ENCODE peak calls at places on chromosomes 5 and 9, in ten cellular contexts. One of them, this sample, is unnamed.
A peak's percentile ranks its signal among the peaks of the same experiment; 100 is the strongest.

GRCh38 chr5:175230299-175230698 is 213.7 kb downstream of the DRD1 start:
- DNase-seq in HCEC 1CT: no peak
- DNase-seq in progenitor cell of endocrine pancreas: no peak
- DNase-seq in HEK293T: no peak
- DNase-seq in CD8-positive, alpha-beta T cell: no peak
- DNase-seq in NCI-H1417: no peak
- DNase-seq in stimulated activated CD4-positive, alpha-beta T cell treated with anti-CD3 and anti-CD28 coated beads, Interleukin-15, amount 100 ng/mL, for 48 hours: no peak
- DNase-seq in adipocyte: no peak
- DNase-seq in NCI-H345: no peak
- DNase-seq in amniotic stem cell: no peak
- DNase-seq in this sample: no peak

GRCh38 chr9:137217276-137218211 is 4.5 kb downstream of the RNF208 start:
- DNase-seq in CD8-positive, alpha-beta T cell: no peak
- DNase-seq in HCEC 1CT: no peak
- DNase-seq in adipocyte: no peak
- DNase-seq in progenitor cell of endocrine pancreas: no peak
- DNase-seq in HEK293T: peak; percentile 55
- DNase-seq in NCI-H1417: no peak
- DNase-seq in NCI-H345: no peak
- DNase-seq in stimulated activated CD4-positive, alpha-beta T cell treated with anti-CD3 and anti-CD28 coated beads, Interleukin-15, amount 100 ng/mL, for 48 hours: no peak
- DNase-seq in amniotic stem cell: no peak
- DNase-seq in this sample: peak; percentile 40

GRCh38 chr9:70438341-70438924 is 24.0 kb upstream of the KLF9 start:
- DNase-seq in HEK293T: no peak
- DNase-seq in stimulated activated CD4-positive, alpha-beta T cell treated with anti-CD3 and anti-CD28 coated beads, Interleukin-15, amount 100 ng/mL, for 48 hours: no peak
- DNase-seq in adipocyte: peak; percentile 49
- DNase-seq in HCEC 1CT: peak; percentile 93
- DNase-seq in amniotic stem cell: no peak
- DNase-seq in NCI-H345: no peak
- DNase-seq in progenitor cell of endocrine pancreas: no peak
- DNase-seq in NCI-H1417: no peak
- DNase-seq in CD8-positive, alpha-beta T cell: no peak
- DNase-seq in this sample: peak; percentile 28

GRCh38 chr5:79512692-79513518 is 1.0 kb downstream of the HOMER1 start:
- DNase-seq in HCEC 1CT: peak; percentile 23
- DNase-seq in NCI-H1417: no peak
- DNase-seq in stimulated activated CD4-positive, alpha-beta T cell treated with anti-CD3 and anti-CD28 coated beads, Interleukin-15, amount 100 ng/mL, for 48 hours: no peak
- DNase-seq in progenitor cell of endocrine pancreas: no peak
- DNase-seq in amniotic stem cell: no peak
- DNase-seq in CD8-positive, alpha-beta T cell: no peak
- DNase-seq in NCI-H345: peak; percentile 53
- DNase-seq in adipocyte: peak; percentile 68
- DNase-seq in HEK293T: peak; percentile 23
- DNase-seq in this sample: no peak

GRCh38 chr9:27600254-27600653 is 27.0 kb upstream of the C9orf72 start:
- DNase-seq in CD8-positive, alpha-beta T cell: no peak
- DNase-seq in NCI-H345: no peak
- DNase-seq in HCEC 1CT: no peak
- DNase-seq in progenitor cell of endocrine pancreas: no peak
- DNase-seq in stimulated activated CD4-positive, alpha-beta T cell treated with anti-CD3 and anti-CD28 coated beads, Interleukin-15, amount 100 ng/mL, for 48 hours: no peak
- DNase-seq in NCI-H1417: no peak
- DNase-seq in adipocyte: no peak
- DNase-seq in amniotic stem cell: no peak
- DNase-seq in HEK293T: no peak
- DNase-seq in this sample: no peak

GRCh38 chr9:38362912-38363588 is 29.5 kb upstream of the ALDH1B1 start:
- DNase-seq in CD8-positive, alpha-beta T cell: no peak
- DNase-seq in HCEC 1CT: peak; percentile 78
- DNase-seq in HEK293T: peak; percentile 61
- DNase-seq in amniotic stem cell: peak; percentile 56
- DNase-seq in NCI-H345: peak; percentile 55
- DNase-seq in adipocyte: peak; percentile 91
- DNase-seq in progenitor cell of endocrine pancreas: no peak
- DNase-seq in stimulated activated CD4-positive, alpha-beta T cell treated with anti-CD3 and anti-CD28 coated beads, Interleukin-15, amount 100 ng/mL, for 48 hours: peak; percentile 10
- DNase-seq in NCI-H1417: peak; percentile 78
- DNase-seq in this sample: peak; percentile 87

GRCh38 chr5:157109744-157110143 is 900 bp upstream of the HAVCR2 start:
- DNase-seq in NCI-H1417: no peak
- DNase-seq in progenitor cell of endocrine pancreas: no peak
- DNase-seq in HCEC 1CT: no peak
- DNase-seq in amniotic stem cell: no peak
- DNase-seq in stimulated activated CD4-positive, alpha-beta T cell treated with anti-CD3 and anti-CD28 coated beads, Interleukin-15, amount 100 ng/mL, for 48 hours: no peak
- DNase-seq in HEK293T: no peak
- DNase-seq in CD8-positive, alpha-beta T cell: peak; percentile 3
- DNase-seq in NCI-H345: no peak
- DNase-seq in adipocyte: no peak
- DNase-seq in this sample: no peak

GRCh38 chr5:135428586-135428985 is 18.6 kb downstream of the DCANP1 start:
- DNase-seq in adipocyte: no peak
- DNase-seq in amniotic stem cell: no peak
- DNase-seq in HEK293T: no peak
- DNase-seq in NCI-H1417: no peak
- DNase-seq in HCEC 1CT: no peak
- DNase-seq in stimulated activated CD4-positive, alpha-beta T cell treated with anti-CD3 and anti-CD28 coated beads, Interleukin-15, amount 100 ng/mL, for 48 hours: no peak
- DNase-seq in NCI-H345: no peak
- DNase-seq in progenitor cell of endocrine pancreas: no peak
- DNase-seq in CD8-positive, alpha-beta T cell: no peak
- DNase-seq in this sample: no peak

GRCh38 chr9:104009853-104010252 is 84.3 kb upstream of the SMC2 start:
- DNase-seq in NCI-H1417: peak; percentile 39
- DNase-seq in adipocyte: no peak
- DNase-seq in progenitor cell of endocrine pancreas: no peak
- DNase-seq in CD8-positive, alpha-beta T cell: no peak
- DNase-seq in stimulated activated CD4-positive, alpha-beta T cell treated with anti-CD3 and anti-CD28 coated beads, Interleukin-15, amount 100 ng/mL, for 48 hours: no peak
- DNase-seq in amniotic stem cell: no peak
- DNase-seq in NCI-H345: peak; percentile 2
- DNase-seq in HCEC 1CT: peak; percentile 20
- DNase-seq in HEK293T: no peak
- DNase-seq in this sample: no peak

GRCh38 chr9:70491798-70492736 is 77.6 kb upstream of the KLF9 start:
- DNase-seq in stimulated activated CD4-positive, alpha-beta T cell treated with anti-CD3 and anti-CD28 coated beads, Interleukin-15, amount 100 ng/mL, for 48 hours: no peak
- DNase-seq in adipocyte: no peak
- DNase-seq in NCI-H1417: peak; percentile 59
- DNase-seq in amniotic stem cell: no peak
- DNase-seq in progenitor cell of endocrine pancreas: no peak
- DNase-seq in HEK293T: no peak
- DNase-seq in NCI-H345: peak; percentile 79
- DNase-seq in CD8-positive, alpha-beta T cell: no peak
- DNase-seq in HCEC 1CT: no peak
- DNase-seq in this sample: no peak

GRCh38 chr9:123724211-123724831 is 205.6 kb downstream of the DENND1A start:
- DNase-seq in NCI-H345: peak; percentile 36
- DNase-seq in HCEC 1CT: peak; percentile 50
- DNase-seq in adipocyte: peak; percentile 68
- DNase-seq in NCI-H1417: peak; percentile 57
- DNase-seq in amniotic stem cell: no peak
- DNase-seq in CD8-positive, alpha-beta T cell: no peak
- DNase-seq in progenitor cell of endocrine pancreas: no peak
- DNase-seq in HEK293T: no peak
- DNase-seq in stimulated activated CD4-positive, alpha-beta T cell treated with anti-CD3 and anti-CD28 coated beads, Interleukin-15, amount 100 ng/mL, for 48 hours: no peak
- DNase-seq in this sample: peak; percentile 69

GRCh38 chr5:60333103-60333502 is 366.9 kb downstream of the DEPDC1B start:
- DNase-seq in HCEC 1CT: no peak
- DNase-seq in NCI-H1417: no peak
- DNase-seq in adipocyte: no peak
- DNase-seq in CD8-positive, alpha-beta T cell: no peak
- DNase-seq in NCI-H345: no peak
- DNase-seq in HEK293T: no peak
- DNase-seq in stimulated activated CD4-positive, alpha-beta T cell treated with anti-CD3 and anti-CD28 coated beads, Interleukin-15, amount 100 ng/mL, for 48 hours: no peak
- DNase-seq in progenitor cell of endocrine pancreas: no peak
- DNase-seq in amniotic stem cell: no peak
- DNase-seq in this sample: peak; percentile 4

GRCh38 chr9:96619109-96619435 is 571 bp downstream of the CDC14B start:
- DNase-seq in amniotic stem cell: no peak
- DNase-seq in HCEC 1CT: no peak
- DNase-seq in progenitor cell of endocrine pancreas: no peak
- DNase-seq in adipocyte: no peak
- DNase-seq in NCI-H1417: peak; percentile 54
- DNase-seq in HEK293T: no peak
- DNase-seq in stimulated activated CD4-positive, alpha-beta T cell treated with anti-CD3 and anti-CD28 coated beads, Interleukin-15, amount 100 ng/mL, for 48 hours: no peak
- DNase-seq in CD8-positive, alpha-beta T cell: no peak
- DNase-seq in NCI-H345: no peak
- DNase-seq in this sample: no peak

GRCh38 chr9:26326473-26327044 is 566.0 kb downstream of the CAAP1 start:
- DNase-seq in HCEC 1CT: peak; percentile 49
- DNase-seq in NCI-H345: peak; percentile 17
- DNase-seq in adipocyte: peak; percentile 87
- DNase-seq in CD8-positive, alpha-beta T cell: no peak
- DNase-seq in progenitor cell of endocrine pancreas: peak; percentile 25
- DNase-seq in NCI-H1417: peak; percentile 57
- DNase-seq in amniotic stem cell: peak; percentile 38
- DNase-seq in HEK293T: peak; percentile 32
- DNase-seq in stimulated activated CD4-positive, alpha-beta T cell treated with anti-CD3 and anti-CD28 coated beads, Interleukin-15, amount 100 ng/mL, for 48 hours: no peak
- DNase-seq in this sample: peak; percentile 80

GRCh38 chr5:38446029-38446522 is 110.4 kb downstream of the LIFR start:
- DNase-seq in NCI-H1417: no peak
- DNase-seq in NCI-H345: no peak
- DNase-seq in CD8-positive, alpha-beta T cell: no peak
- DNase-seq in amniotic stem cell: no peak
- DNase-seq in HCEC 1CT: no peak
- DNase-seq in progenitor cell of endocrine pancreas: no peak
- DNase-seq in stimulated activated CD4-positive, alpha-beta T cell treated with anti-CD3 and anti-CD28 coated beads, Interleukin-15, amount 100 ng/mL, for 48 hours: no peak
- DNase-seq in adipocyte: no peak
- DNase-seq in HEK293T: no peak
- DNase-seq in this sample: no peak

GRCh38 chr5:151332857-151333256 is 14.5 kb downstream of the SLC36A2 start:
- DNase-seq in progenitor cell of endocrine pancreas: no peak
- DNase-seq in NCI-H345: no peak
- DNase-seq in HEK293T: no peak
- DNase-seq in adipocyte: no peak
- DNase-seq in NCI-H1417: no peak
- DNase-seq in HCEC 1CT: no peak
- DNase-seq in CD8-positive, alpha-beta T cell: no peak
- DNase-seq in stimulated activated CD4-positive, alpha-beta T cell treated with anti-CD3 and anti-CD28 coated beads, Interleukin-15, amount 100 ng/mL, for 48 hours: no peak
- DNase-seq in amniotic stem cell: no peak
- DNase-seq in this sample: no peak

GRCh38 chr5:65923339-65923738 is 3.0 kb upstream of the ERBIN start:
- DNase-seq in NCI-H345: no peak
- DNase-seq in NCI-H1417: no peak
- DNase-seq in stimulated activated CD4-positive, alpha-beta T cell treated with anti-CD3 and anti-CD28 coated beads, Interleukin-15, amount 100 ng/mL, for 48 hours: no peak
- DNase-seq in CD8-positive, alpha-beta T cell: no peak
- DNase-seq in amniotic stem cell: no peak
- DNase-seq in adipocyte: no peak
- DNase-seq in HCEC 1CT: no peak
- DNase-seq in progenitor cell of endocrine pancreas: no peak
- DNase-seq in HEK293T: no peak
- DNase-seq in this sample: no peak

GRCh38 chr9:10080012-10080411 is 532.8 kb downstream of the PTPRD start:
- DNase-seq in HCEC 1CT: no peak
- DNase-seq in NCI-H1417: no peak
- DNase-seq in HEK293T: no peak
- DNase-seq in NCI-H345: no peak
- DNase-seq in amniotic stem cell: no peak
- DNase-seq in adipocyte: no peak
- DNase-seq in progenitor cell of endocrine pancreas: no peak
- DNase-seq in CD8-positive, alpha-beta T cell: no peak
- DNase-seq in stimulated activated CD4-positive, alpha-beta T cell treated with anti-CD3 and anti-CD28 coated beads, Interleukin-15, amount 100 ng/mL, for 48 hours: no peak
- DNase-seq in this sample: no peak

GRCh38 chr5:30878751-30879150 is 314.7 kb upstream of the CDH6 start:
- DNase-seq in NCI-H1417: no peak
- DNase-seq in HCEC 1CT: no peak
- DNase-seq in HEK293T: no peak
- DNase-seq in amniotic stem cell: no peak
- DNase-seq in NCI-H345: no peak
- DNase-seq in progenitor cell of endocrine pancreas: no peak
- DNase-seq in stimulated activated CD4-positive, alpha-beta T cell treated with anti-CD3 and anti-CD28 coated beads, Interleukin-15, amount 100 ng/mL, for 48 hours: no peak
- DNase-seq in adipocyte: no peak
- DNase-seq in CD8-positive, alpha-beta T cell: no peak
- DNase-seq in this sample: no peak

GRCh38 chr5:67206381-67207328 is 10.1 kb upstream of the CD180 start:
- DNase-seq in NCI-H1417: no peak
- DNase-seq in HCEC 1CT: peak; percentile 69
- DNase-seq in amniotic stem cell: no peak
- DNase-seq in adipocyte: no peak
- DNase-seq in NCI-H345: no peak
- DNase-seq in HEK293T: no peak
- DNase-seq in CD8-positive, alpha-beta T cell: peak; percentile 68
- DNase-seq in stimulated activated CD4-positive, alpha-beta T cell treated with anti-CD3 and anti-CD28 coated beads, Interleukin-15, amount 100 ng/mL, for 48 hours: peak; percentile 83
- DNase-seq in progenitor cell of endocrine pancreas: no peak
- DNase-seq in this sample: peak; percentile 13

GRCh38 chr5:59367791-59368394 is 525.6 kb downstream of the PDE4D start:
- DNase-seq in NCI-H1417: peak; percentile 67
- DNase-seq in adipocyte: peak; percentile 84
- DNase-seq in HEK293T: peak; percentile 59
- DNase-seq in amniotic stem cell: peak; percentile 25
- DNase-seq in progenitor cell of endocrine pancreas: peak; percentile 20
- DNase-seq in stimulated activated CD4-positive, alpha-beta T cell treated with anti-CD3 and anti-CD28 coated beads, Interleukin-15, amount 100 ng/mL, for 48 hours: no peak
- DNase-seq in CD8-positive, alpha-beta T cell: peak; percentile 21
- DNase-seq in HCEC 1CT: peak; percentile 67
- DNase-seq in NCI-H345: peak; percentile 43
- DNase-seq in this sample: peak; percentile 61

GRCh38 chr9:85053206-85053605 is 383.7 kb downstream of the NTRK2 start:
- DNase-seq in CD8-positive, alpha-beta T cell: no peak
- DNase-seq in HCEC 1CT: no peak
- DNase-seq in progenitor cell of endocrine pancreas: no peak
- DNase-seq in stimulated activated CD4-positive, alpha-beta T cell treated with anti-CD3 and anti-CD28 coated beads, Interleukin-15, amount 100 ng/mL, for 48 hours: no peak
- DNase-seq in adipocyte: no peak
- DNase-seq in NCI-H1417: no peak
- DNase-seq in HEK293T: no peak
- DNase-seq in amniotic stem cell: no peak
- DNase-seq in NCI-H345: no peak
- DNase-seq in this sample: no peak

GRCh38 chr9:78707481-78707977 is 410.6 kb downstream of the PSAT1 start:
- DNase-seq in progenitor cell of endocrine pancreas: no peak
- DNase-seq in HCEC 1CT: peak; percentile 82
- DNase-seq in stimulated activated CD4-positive, alpha-beta T cell treated with anti-CD3 and anti-CD28 coated beads, Interleukin-15, amount 100 ng/mL, for 48 hours: no peak
- DNase-seq in adipocyte: peak; percentile 74
- DNase-seq in NCI-H1417: no peak
- DNase-seq in NCI-H345: no peak
- DNase-seq in HEK293T: no peak
- DNase-seq in CD8-positive, alpha-beta T cell: no peak
- DNase-seq in amniotic stem cell: no peak
- DNase-seq in this sample: peak; percentile 90

GRCh38 chr5:63961598-63962161 is 565 bp downstream of the HTR1A start:
- DNase-seq in amniotic stem cell: no peak
- DNase-seq in stimulated activated CD4-positive, alpha-beta T cell treated with anti-CD3 and anti-CD28 coated beads, Interleukin-15, amount 100 ng/mL, for 48 hours: no peak
- DNase-seq in progenitor cell of endocrine pancreas: no peak
- DNase-seq in NCI-H1417: peak; percentile 28
- DNase-seq in adipocyte: no peak
- DNase-seq in NCI-H345: no peak
- DNase-seq in HCEC 1CT: no peak
- DNase-seq in HEK293T: no peak
- DNase-seq in CD8-positive, alpha-beta T cell: no peak
- DNase-seq in this sample: no peak

GRCh38 chr9:73199886-73200285 is 48.2 kb downstream of the ANXA1 start:
- DNase-seq in stimulated activated CD4-positive, alpha-beta T cell treated with anti-CD3 and anti-CD28 coated beads, Interleukin-15, amount 100 ng/mL, for 48 hours: no peak
- DNase-seq in HCEC 1CT: no peak
- DNase-seq in CD8-positive, alpha-beta T cell: no peak
- DNase-seq in NCI-H1417: peak; percentile 40
- DNase-seq in HEK293T: peak; percentile 40
- DNase-seq in amniotic stem cell: no peak
- DNase-seq in progenitor cell of endocrine pancreas: no peak
- DNase-seq in NCI-H345: no peak
- DNase-seq in adipocyte: no peak
- DNase-seq in this sample: no peak

GRCh38 chr5:17216974-17217325 is 481 bp upstream of the BASP1 start:
- DNase-seq in progenitor cell of endocrine pancreas: peak; percentile 37
- DNase-seq in CD8-positive, alpha-beta T cell: no peak
- DNase-seq in adipocyte: peak; percentile 90
- DNase-seq in HEK293T: peak; percentile 11
- DNase-seq in amniotic stem cell: no peak
- DNase-seq in NCI-H1417: no peak
- DNase-seq in HCEC 1CT: peak; percentile 53
- DNase-seq in stimulated activated CD4-positive, alpha-beta T cell treated with anti-CD3 and anti-CD28 coated beads, Interleukin-15, amount 100 ng/mL, for 48 hours: no peak
- DNase-seq in NCI-H345: peak; percentile 81
- DNase-seq in this sample: peak; percentile 56

This sample was measured in AG10803.